ENCODE peak calls at places on chromosomes 2 and 18, in five cellular contexts. L is right cardiac atrium, Q is retina, O is neural crest cell, E is chondrocyte. U is an unnamed sample.

GRCh38 chr2:216974321-216975302 is 114.7 kb upstream of the TNP1 start:
- DNase-seq in L (peak), Q (no peak), E (no peak), O (no peak), U (no peak)

GRCh38 chr2:101305492-101306123 is 2.9 kb downstream of the RNF149 start:
- DNase-seq in L (no peak), O (no peak), E (no peak), Q (no peak), U (no peak)

GRCh38 chr2:130824492-130825061 is 12.1 kb upstream of the ARHGEF4 start:
- DNase-seq in L (no peak), O (no peak), E (peak), Q (peak), U (no peak)

GRCh38 chr2:159968282-159968900 is 94.0 kb downstream of the PLA2R1 start:
- DNase-seq in Q (peak), L (no peak), E (no peak), O (peak), U (peak)

GRCh38 chr2:175804130-175804529 is 197.9 kb downstream of the LNPK start:
- DNase-seq in Q (no peak), E (no peak), L (no peak), O (no peak), U (no peak)

GRCh38 chr2:156955701-156956100 is 301.8 kb upstream of the GALNT5 start:
- DNase-seq in Q (no peak), L (no peak), O (no peak), E (no peak), U (no peak)

GRCh38 chr2:26043862-26044736 is 10.2 kb downstream of the RAB10 start:
- DNase-seq in Q (no peak), L (peak), E (no peak), O (no peak), U (no peak)

GRCh38 chr18:54303408-54303807 is 34.1 kb downstream of the POLI start:
- DNase-seq in E (no peak), L (no peak), Q (no peak), O (no peak), U (peak)

GRCh38 chr2:225660262-225661091 is 261.0 kb downstream of the NYAP2 start:
- DNase-seq in O (peak), E (no peak), L (peak), Q (peak), U (peak)

GRCh38 chr18:27860011-27860410 is 316.9 kb downstream of the CDH2 start:
- DNase-seq in E (no peak), L (no peak), Q (no peak), O (no peak), U (no peak)

GRCh38 chr2:68857855-68858456 is 13.2 kb downstream of the BMP10 start:
- DNase-seq in E (no peak), L (no peak), O (no peak), Q (no peak), U (no peak)

GRCh38 chr18:13438507-13439056 is 220.0 kb downstream of the LDLRAD4 start:
- DNase-seq in E (no peak), O (no peak), L (no peak), Q (no peak), U (no peak)

GRCh38 chr2:169221745-169222369 is 140.5 kb downstream of the LRP2 start:
- DNase-seq in O (no peak), E (no peak), L (no peak), Q (peak), U (peak)

GRCh38 chr18:22176622-22177495 is 7.5 kb downstream of the GATA6 start:
- DNase-seq in L (peak), O (no peak), Q (peak), E (no peak), U (no peak)

GRCh38 chr2:8956789-8957188 is 46.7 kb downstream of the MBOAT2 start:
- DNase-seq in O (no peak), L (no peak), Q (no peak), E (no peak), U (no peak)

GRCh38 chr2:30178618-30179404 is 32.0 kb downstream of the YPEL5 start:
- DNase-seq in L (peak), Q (no peak), E (no peak), O (no peak), U (no peak)

GRCh38 chr2:43031471-43032224 is 194.8 kb downstream of the ZFP36L2 start:
- DNase-seq in O (no peak), E (peak), L (no peak), Q (no peak), U (no peak)

GRCh38 chr2:36800381-36800780 is 103.9 kb downstream of the VIT start:
- DNase-seq in O (no peak), Q (no peak), E (no peak), L (no peak), U (no peak)

GRCh38 chr2:183991973-183992372 is 606.4 kb upstream of the ZNF804A start:
- DNase-seq in O (no peak), E (no peak), L (no peak), Q (no peak), U (no peak)

GRCh38 chr2:3108710-3109702 is 268.6 kb downstream of the EIPR1 start:
- DNase-seq in O (no peak), Q (no peak), E (no peak), L (no peak), U (no peak)

GRCh38 chr18:9987931-9988330 is 74.1 kb downstream of the VAPA start:
- DNase-seq in L (peak), E (no peak), Q (no peak), O (no peak), U (no peak)

GRCh38 chr2:20061476-20061875 is 10.0 kb upstream of the LAPTM4A start:
- DNase-seq in E (no peak), Q (no peak), L (no peak), O (no peak), U (no peak)

GRCh38 chr2:25960920-25961319 is 21.4 kb downstream of the KIF3C start:
- DNase-seq in Q (no peak), O (no peak), L (no peak), E (no peak), U (no peak)

GRCh38 chr2:189580267-189580661 is 322 bp downstream of the SLC40A1 start:
- DNase-seq in L (peak), O (peak), Q (no peak), E (no peak), U (no peak)

GRCh38 chr18:70464343-70465114 is 175.7 kb downstream of the SOCS6 start:
- DNase-seq in O (peak), Q (peak), E (no peak), L (peak), U (peak)

GRCh38 chr2:97693476-97693875 is 19.9 kb upstream of the ZAP70 start:
- DNase-seq in L (no peak), O (no peak), E (no peak), Q (no peak), U (no peak)

GRCh38 chr2:32958836-32959235 is 12.1 kb downstream of the LTBP1 start:
- DNase-seq in O (no peak), Q (no peak), L (no peak), E (no peak), U (no peak)

GRCh38 chr2:86764661-86765307 is 25.9 kb downstream of the CD8A start:
- DNase-seq in E (no peak), L (no peak), Q (peak), O (peak), U (peak)